ENCODE peak calls at places on chromosomes 11 and 22, in four cellular contexts. C is suprapubic skin, G is breast epithelium, M is stomach. K is an unnamed sample.

GRCh38 chr11:8282621-8283509 is 19.2 kb upstream of the LMO1 start:
- DNase-seq in M (no peak), C (peak; percentile 40), G (no peak), K (peak; percentile 77)

GRCh38 chr11:7688238-7688826 is 15.0 kb upstream of the CYB5R2 start:
- DNase-seq in C (no peak), M (no peak), G (no peak), K (no peak)

GRCh38 chr11:77083553-77084245 is 16.9 kb downstream of the CAPN5 start:
- DNase-seq in G (peak; percentile 40), M (peak; percentile 19), C (peak; percentile 44), K (no peak)

GRCh38 chr22:20741634-20742581 is 32.0 kb upstream of the SERPIND1 start:
- DNase-seq in C (no peak), M (no peak), G (no peak), K (no peak)

GRCh38 chr22:43186272-43187170 is at the start of gene TTLL12:
- DNase-seq in G (no peak), C (no peak), M (peak; percentile 56), K (no peak)

GRCh38 chr11:117584056-117584830 is 212.8 kb downstream of the DSCAML1 start:
- DNase-seq in C (peak; percentile 65), G (peak; percentile 15), M (no peak), K (no peak)

GRCh38 chr11:120517390-120518315 is 6.1 kb downstream of the GRIK4 start:
- DNase-seq in C (peak; percentile 53), G (peak; percentile 37), M (no peak), K (no peak)

GRCh38 chr22:19848298-19849224 is 6.1 kb downstream of the GNB1L start:
- DNase-seq in C (no peak), G (no peak), M (peak; percentile 72), K (no peak)

GRCh38 chr22:23536821-23537345 is 43.2 kb downstream of the IGLL1 start:
- DNase-seq in G (peak; percentile 17), C (peak; percentile 45), M (no peak), K (no peak)

GRCh38 chr11:32893091-32893946 is 708 bp downstream of the QSER1 start:
- DNase-seq in C (peak; percentile 82), M (peak; percentile 43), G (no peak), K (no peak)

GRCh38 chr11:102914238-102915043 is 39.7 kb upstream of the MMP12 start:
- DNase-seq in G (no peak), C (no peak), M (no peak), K (no peak)

GRCh38 chr11:75275581-75275980 is 35.0 kb downstream of the TPBGL start:
- DNase-seq in M (peak; percentile 57), G (peak; percentile 42), C (peak; percentile 80), K (peak; percentile 58)

GRCh38 chr11:128437137-128437536 is 150.2 kb downstream of the ETS1 start:
- DNase-seq in M (no peak), G (no peak), C (no peak), K (no peak)

GRCh38 chr11:34819740-34820482 is 96.3 kb downstream of the APIP start:
- DNase-seq in C (no peak), M (no peak), G (no peak), K (no peak)

GRCh38 chr11:2536440-2536989 is 91.7 kb downstream of the KCNQ1 start:
- DNase-seq in G (no peak), C (peak; percentile 67), M (no peak), K (no peak)

GRCh38 chr11:3971756-3972404 is 116.4 kb downstream of the STIM1 start:
- DNase-seq in M (no peak), C (no peak), G (no peak), K (no peak)

GRCh38 chr11:23923357-23923756 is 573.5 kb upstream of the LUZP2 start:
- DNase-seq in G (no peak), C (no peak), M (no peak), K (no peak)

GRCh38 chr11:59944761-59945160 is 6.5 kb downstream of the OOSP1 start:
- DNase-seq in C (no peak), M (no peak), G (no peak), K (no peak)

GRCh38 chr11:41665633-41666032 is 206.2 kb upstream of the LRRC4C start:
- DNase-seq in G (no peak), M (no peak), C (no peak), K (no peak)

GRCh38 chr11:112229746-112230433 is 3.7 kb downstream of the PTS start:
- DNase-seq in M (no peak), G (no peak), C (no peak), K (peak; percentile 25)

GRCh38 chr11:15507592-15507991 is 392.9 kb downstream of the INSC start:
- DNase-seq in C (no peak), G (no peak), M (peak; percentile 49), K (no peak)

GRCh38 chr22:27045103-27045940 is 387.9 kb downstream of the MIAT start:
- DNase-seq in C (no peak), M (no peak), G (no peak), K (no peak)

GRCh38 chr11:22432331-22433065 is 94.3 kb downstream of the SLC17A6 start:
- DNase-seq in G (peak; percentile 51), M (no peak), C (peak; percentile 74), K (no peak)

GRCh38 chr11:119284344-119285157 is 32.4 kb downstream of the MCAM start:
- DNase-seq in M (no peak), C (no peak), G (no peak), K (no peak)

GRCh38 chr11:95442531-95443050 is 211.6 kb upstream of the SESN3 start:
- DNase-seq in M (no peak), C (no peak), G (no peak), K (no peak)

GRCh38 chr11:95443386-95443785 is 212.4 kb upstream of the SESN3 start:
- DNase-seq in C (no peak), M (no peak), G (no peak), K (no peak)

GRCh38 chr11:95445746-95446333 is 214.8 kb upstream of the SESN3 start:
- DNase-seq in G (no peak), C (no peak), M (no peak), K (no peak)

DNA sequence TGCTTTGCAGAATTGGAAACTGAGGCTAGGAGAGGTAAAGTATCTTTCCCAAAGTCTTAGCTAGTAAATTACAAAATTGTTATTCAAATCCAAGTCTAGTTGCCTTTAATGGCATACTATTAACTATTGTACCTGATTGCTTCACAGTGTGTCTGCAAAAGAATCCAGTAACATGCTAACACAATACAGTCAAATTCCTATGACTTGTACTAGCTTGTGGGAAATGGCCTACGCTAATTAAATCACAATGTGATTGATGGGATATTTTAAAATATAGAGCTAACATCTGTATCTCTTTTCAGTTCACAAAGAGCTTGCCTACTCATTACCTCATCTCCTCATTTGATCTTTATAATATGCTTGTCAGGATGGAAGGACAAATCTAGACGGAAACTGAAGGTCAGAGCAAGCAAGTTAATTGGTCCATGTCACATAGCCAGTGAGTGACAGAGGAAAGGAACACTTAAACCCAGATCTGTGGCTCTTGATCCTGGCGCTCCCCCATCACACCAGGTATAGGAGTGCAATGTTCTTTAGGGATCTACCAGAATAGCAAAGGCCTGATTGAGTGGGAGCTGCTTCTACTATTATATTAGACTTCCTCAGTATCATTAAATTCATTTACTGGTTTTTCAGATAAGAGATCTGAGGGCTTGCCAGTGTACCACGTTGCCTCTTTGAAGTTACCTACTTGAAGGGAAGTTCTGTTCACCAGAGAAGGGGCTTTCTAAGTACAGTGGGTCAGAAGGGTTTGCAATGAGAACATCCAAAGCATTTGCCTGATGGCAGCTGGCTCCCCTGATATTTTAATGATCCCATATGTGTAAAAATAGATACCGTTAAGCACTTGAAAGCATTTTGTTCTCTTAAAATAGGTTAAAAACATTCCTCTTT is 213.6 kb upstream of the SESN3 start:
- DNase-seq in C (no peak), G (no peak), M (no peak), K (no peak)
- TF ChIP-seq POLR2AphosphoS5 in C (no peak), G (no peak), M (no peak), K (no peak)

GRCh38 chr11:97610854-97611253 is 1221.0 kb downstream of the JRKL start:
- DNase-seq in M (no peak), G (no peak), C (no peak), K (no peak)
- TF ChIP-seq CTCF in M (no peak), G (no peak), C (no peak), K (no peak)

GRCh38 chr22:46079861-46080821 is 70.2 kb upstream of the PPARA start:
- DNase-seq in G (peak; percentile 78), M (peak; percentile 67), C (peak; percentile 89), K (no peak)

GRCh38 chr22:46077669-46078099 is 72.6 kb upstream of the PPARA start:
- DNase-seq in G (peak; percentile 51), C (no peak), M (peak; percentile 25), K (no peak)

GRCh38 chr22:46076651-46077339 is 73.5 kb upstream of the PPARA start:
- DNase-seq in G (peak; percentile 66), M (peak; percentile 59), C (peak; percentile 83), K (no peak)

GRCh38 chr22:46079093-46079860 is 71.0 kb upstream of the PPARA start:
- DNase-seq in G (peak; percentile 50), M (peak; percentile 24), C (peak; percentile 76), K (no peak)

GRCh38 chr22:46078241-46079092 is 71.9 kb upstream of the PPARA start:
- DNase-seq in M (peak; percentile 81), G (peak; percentile 88), C (peak; percentile 86), K (no peak)
- H3K4me1 ChIP-seq in M (peaks cover 72% of the 10 kb centered on the region), G (no peaks in the 10 kb centered on the region), C (peaks cover 89% of the 10 kb centered on the region), K (peaks cover 84% of the 10 kb centered on the region)

DNA sequence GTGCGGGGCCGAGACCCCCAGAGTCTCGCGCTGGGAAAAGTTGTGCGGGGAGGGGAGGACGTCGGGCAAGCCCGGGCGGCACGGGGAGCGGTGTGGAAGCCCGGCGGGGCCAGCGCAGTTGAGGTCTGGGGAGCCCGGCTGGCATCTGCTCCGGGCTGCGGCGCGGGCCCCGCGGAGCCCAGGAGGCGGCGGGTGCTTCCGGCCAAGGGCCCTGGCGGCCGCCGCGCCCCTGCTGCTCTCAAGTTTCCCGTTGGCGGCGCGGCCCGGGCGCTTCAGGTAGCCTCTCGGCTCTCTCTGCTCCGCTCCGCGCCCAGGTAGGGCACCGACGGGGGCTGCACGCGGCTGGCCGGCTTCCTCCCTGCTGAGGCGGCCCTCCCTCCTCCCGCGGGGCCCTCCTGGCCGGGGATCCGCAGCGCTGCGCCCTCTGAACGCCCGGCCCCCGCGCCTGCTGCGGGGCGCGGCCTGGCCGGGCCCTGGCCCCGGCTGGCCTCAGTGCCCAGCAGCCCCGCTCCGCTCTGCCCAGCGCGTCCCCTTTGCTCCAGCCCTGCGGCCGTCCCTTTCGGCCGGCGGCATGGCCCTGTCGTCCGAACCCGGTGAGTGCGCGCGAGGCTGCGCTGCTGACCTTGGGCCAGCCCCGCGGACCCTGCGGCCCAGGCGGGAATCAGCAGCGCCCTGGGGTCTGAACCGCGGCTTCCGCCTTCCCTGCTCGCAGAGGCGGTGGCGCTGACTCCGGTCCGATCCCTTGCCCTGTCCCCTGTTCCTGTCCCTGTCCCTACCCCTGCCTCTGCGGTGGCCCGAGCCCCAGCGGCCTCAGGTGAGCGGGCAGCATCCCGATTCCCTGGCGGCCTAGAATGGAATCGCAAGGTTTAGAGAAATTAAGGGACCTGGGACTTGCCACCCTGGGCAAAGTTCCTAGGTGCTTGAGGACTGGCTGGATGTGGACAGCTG is 4.3 kb upstream of the AMPD3 start:
- DNase-seq in C (no peak), G (peak; percentile 68), M (peak; percentile 74), K (no peak)
- TF ChIP-seq POLR2AphosphoS5 in C (no peak), G (no peak), M (peak; percentile 46), K (no peak)

GRCh38 chr22:47626428-47627390 is 864.3 kb downstream of the TBC1D22A start:
- DNase-seq in M (no peak), C (no peak), G (no peak), K (peak; percentile 81)
- TF ChIP-seq CTCF in M (no peak), C (no peak), G (no peak), K (no peak)

K was measured in vagina.